ENCODE peak calls at places on chromosomes 2 and 18, in eight cellular contexts. P is Right ventricle myocardium superior; H is RWPE1; T is neuronal stem cell; C is T-helper 1 cell; G is activated CD4-positive, alpha-beta T cell treated with anti-CD3 and anti-CD28 coated beads, Interleukin-2, amount 50 U/mL, for 24 hours; U is heart right ventricle; Y is amniotic stem cell. R is an unnamed sample.

GRCh38 chr2:85736456-85737355 is 17.1 kb upstream of the ATOH8 start:
- DNase-seq in H (no peak), U (no peak), Y (no peak), P (no peak), G (no peak), T (no peak), C (no peak), R (no peak)

GRCh38 chr2:28654981-28655322 is 96.7 kb upstream of the PPP1CB start:
- DNase-seq in U (no peak), G (no peak), P (no peak), T (no peak), H (no peak), Y (no peak), C (no peak), R (no peak)

GRCh38 chr18:79952996-79953559 is 1.6 kb upstream of the SLC66A2 start:
- DNase-seq in G (no peak), P (no peak), C (no peak), T (no peak), U (no peak), H (no peak), Y (no peak), R (no peak)

GRCh38 chr2:238021327-238021726 is 39.5 kb upstream of the SCLY start:
- DNase-seq in U (no peak), T (no peak), H (peak), C (no peak), Y (no peak), P (no peak), G (no peak), R (no peak)

GRCh38 chr2:80246449-80247025 is 58.0 kb downstream of the LRRTM1 start:
- DNase-seq in U (no peak), Y (no peak), H (no peak), C (no peak), T (no peak), P (no peak), G (no peak), R (no peak)

GRCh38 chr2:46230677-46231425 is 66.4 kb upstream of the EPAS1 start:
- DNase-seq in H (no peak), C (no peak), P (peak), G (no peak), T (no peak), Y (no peak), U (peak), R (no peak)

GRCh38 chr2:128562471-128563347 is 244.0 kb upstream of the HS6ST1 start:
- DNase-seq in Y (no peak), U (no peak), C (no peak), T (no peak), H (no peak), G (no peak), P (no peak), R (no peak)

GRCh38 chr2:7744827-7745226 is 827.6 kb downstream of the RNF144A start:
- DNase-seq in P (no peak), U (no peak), C (peak), G (no peak), H (no peak), Y (no peak), T (no peak), R (no peak)

GRCh38 chr2:10806543-10806942 is 6.0 kb downstream of the PDIA6 start:
- DNase-seq in Y (no peak), P (no peak), H (no peak), U (no peak), C (no peak), G (no peak), T (no peak), R (no peak)

GRCh38 chr2:222532315-222532714 is 108.0 kb downstream of the SGPP2 start:
- DNase-seq in Y (no peak), T (no peak), G (no peak), P (no peak), H (peak), U (no peak), C (no peak), R (no peak)

GRCh38 chr2:158990397-158991209 is 22.2 kb downstream of the TANC1 start:
- DNase-seq in T (no peak), U (no peak), C (no peak), H (peak), G (no peak), P (no peak), Y (peak), R (no peak)